ENCODE peak calls at places on chromosomes 13 and 19, in five cellular contexts. A, F, B, Q and C are unnamed samples.

GRCh38 chr19:29587518-29587986 is 18.5 kb upstream of the POP4 start:
- DNase-seq in A (no peak), F (no peak), Q (peak; percentile 96), B (no peak), C (no peak)

GRCh38 chr19:12778020-12778904 is 2.9 kb upstream of the HOOK2 start:
- DNase-seq in A (peak; percentile 73), Q (peak; percentile 84), B (no peak), F (peak; percentile 74), C (no peak)

GRCh38 chr13:49756263-49756662 is 36.2 kb downstream of the KPNA3 start:
- DNase-seq in Q (no peak), A (no peak), F (no peak), B (no peak), C (no peak)

GRCh38 chr19:12448808-12449207 is 8.0 kb upstream of the ZNF443 start:
- DNase-seq in A (no peak), B (no peak), Q (no peak), F (no peak), C (no peak)

GRCh38 chr19:49058592-49058991 is 1.0 kb upstream of the CGB7 start:
- DNase-seq in A (no peak), Q (peak; percentile 57), B (no peak), F (no peak), C (no peak)

GRCh38 chr13:65836066-65836465 is 1394.1 kb downstream of the PCDH9 start:
- DNase-seq in B (no peak), A (no peak), F (no peak), Q (no peak), C (no peak)

GRCh38 chr19:55495646-55496349 is 7.6 kb downstream of the SSC5D start:
- DNase-seq in Q (no peak), F (no peak), A (no peak), B (no peak), C (no peak)

GRCh38 chr19:35124098-35125060 is 8.8 kb downstream of the FXYD3 start:
- DNase-seq in Q (peak; percentile 96), B (peak; percentile 78), F (peak; percentile 93), A (no peak), C (no peak)